ENCODE peak calls at places on chromosome 15, in eight cellular contexts. W is activated T-helper 1 cell treated with anti-CD3 and anti-CD28 coated beads, Interleukin-2, amount 50 U/mL, for 16 hours; D is NCI-H460; H is iPS-NIHi11; X is astrocyte; O is mammary epithelial cell; Q is HL-60; B is amygdala. I is an unnamed sample.

GRCh38 chr15:81073796-81074195 is 60.3 kb upstream of the CFAP161 start:
- DNase-seq in D (no peak), Q (no peak), X (no peak), B (no peak), H (no peak), O (no peak), W (no peak), I (no peak)

GRCh38 chr15:31511707-31512310 is 185.2 kb downstream of the KLF13 start:
- DNase-seq in H (no peak), D (no peak), O (no peak), B (no peak), X (no peak), W (no peak), Q (no peak), I (peak)

GRCh38 chr15:53694534-53694874 is 65.0 kb downstream of the WDR72 start:
- DNase-seq in X (no peak), W (no peak), O (no peak), H (no peak), B (no peak), Q (no peak), D (no peak), I (no peak)

GRCh38 chr15:90184119-90184785 is 16.9 kb upstream of the SEMA4B start:
- DNase-seq in Q (no peak), H (peak), X (peak), O (peak), B (peak), W (no peak), D (peak), I (peak)

GRCh38 chr15:97420116-97420515 is 540.4 kb upstream of the ARRDC4 start:
- DNase-seq in H (no peak), B (no peak), Q (no peak), X (no peak), W (no peak), D (no peak), O (no peak), I (no peak)

GRCh38 chr15:94293411-94294402 is 62.3 kb downstream of the MCTP2 start:
- DNase-seq in X (peak), H (no peak), D (no peak), Q (no peak), O (no peak), B (no peak), W (no peak), I (peak)

GRCh38 chr15:37359495-37360290 is 259.3 kb upstream of the MEIS2 start:
- DNase-seq in O (no peak), H (no peak), X (no peak), B (no peak), D (no peak), W (no peak), Q (no peak), I (no peak)

GRCh38 chr15:32828507-32829186 is 110.8 kb downstream of the GREM1 start:
- DNase-seq in W (no peak), D (no peak), X (peak), O (no peak), H (no peak), Q (no peak), B (no peak), I (peak)

GRCh38 chr15:45795487-45796069 is 160.7 kb downstream of the SQOR start:
- DNase-seq in B (no peak), Q (peak), X (no peak), H (peak), D (peak), W (no peak), O (peak), I (peak)

GRCh38 chr15:70608156-70608555 is 155.2 kb downstream of the UACA start:
- DNase-seq in X (peak), Q (peak), D (no peak), H (no peak), W (no peak), O (no peak), B (no peak), I (no peak)

GRCh38 chr15:25243800-25244097 is 195.1 kb downstream of the UBE3A start:
- DNase-seq in O (no peak), Q (no peak), B (no peak), D (no peak), X (no peak), W (peak), H (no peak), I (no peak)

GRCh38 chr15:68542771-68543544 is 35.8 kb upstream of the CORO2B start:
- DNase-seq in H (no peak), D (no peak), O (peak), B (no peak), W (no peak), X (peak), Q (no peak), I (peak)

GRCh38 chr15:45657769-45658545 is 23.1 kb downstream of the SQOR start:
- DNase-seq in B (no peak), Q (no peak), W (no peak), D (no peak), H (no peak), X (no peak), O (no peak), I (no peak)

GRCh38 chr15:67359431-67360082 is 105.0 kb downstream of the IQCH start:
- DNase-seq in X (no peak), H (no peak), B (no peak), D (no peak), O (no peak), W (no peak), Q (no peak), I (no peak)

GRCh38 chr15:40595219-40595618 is 1.2 kb downstream of the KNL1 start:
- DNase-seq in X (no peak), W (no peak), D (no peak), B (no peak), H (no peak), O (peak), Q (no peak), I (peak)

GRCh38 chr15:49041406-49041805 is 4.8 kb downstream of the SECISBP2L start:
- DNase-seq in Q (no peak), B (no peak), W (no peak), O (peak), H (no peak), D (no peak), X (no peak), I (no peak)